ENCODE peak calls at places on chromosomes 6 and 20, in four cellular contexts. One of them, this sample, is unnamed.

GRCh38 chr6:37695273-37695672 is 2.4 kb downstream of the MDGA1 start:
- DNase-seq in HepG2: no peak
- DNase-seq in K562: no peak
- DNase-seq in HCT116: no peak
- DNase-seq in this sample: no peak

GRCh38 chr6:6684365-6684833 is 95.9 kb downstream of the LY86 start:
- DNase-seq in HepG2: no peak
- DNase-seq in K562: peak; percentile 78
- DNase-seq in HCT116: no peak
- DNase-seq in this sample: no peak

GRCh38 chr6:2915150-2915549 is 12.0 kb upstream of the SERPINB9 start:
- DNase-seq in HepG2: no peak
- DNase-seq in K562: no peak
- DNase-seq in HCT116: no peak
- DNase-seq in this sample: no peak

GRCh38 chr6:158460602-158461092 is 99.2 kb upstream of the TMEM181 start:
- DNase-seq in HepG2: no peak
- DNase-seq in K562: no peak
- DNase-seq in HCT116: no peak
- DNase-seq in this sample: no peak

GRCh38 chr6:106381871-106382270 is 21.4 kb downstream of the CRYBG1 start:
- DNase-seq in HepG2: no peak
- DNase-seq in K562: no peak
- DNase-seq in HCT116: no peak
- DNase-seq in this sample: no peak

GRCh38 chr20:50670126-50670862 is 21.0 kb downstream of the RIPOR3 start:
- DNase-seq in HepG2: peak; percentile 89
- DNase-seq in K562: no peak
- DNase-seq in HCT116: no peak
- DNase-seq in this sample: no peak

GRCh38 chr6:21157186-21157929 is 436.2 kb upstream of the SOX4 start:
- DNase-seq in HepG2: no peak
- DNase-seq in K562: no peak
- DNase-seq in HCT116: no peak
- DNase-seq in this sample: peak; percentile 19

GRCh38 chr20:25309395-25310267 is 61.7 kb downstream of the PYGB start:
- DNase-seq in HepG2: peak; percentile 82
- DNase-seq in K562: peak; percentile 51
- DNase-seq in HCT116: peak; percentile 65
- DNase-seq in this sample: peak; percentile 82

GRCh38 chr6:140046030-140046632 is 671.7 kb upstream of the CITED2 start:
- DNase-seq in HepG2: no peak
- DNase-seq in K562: no peak
- DNase-seq in HCT116: no peak
- DNase-seq in this sample: no peak

GRCh38 chr6:135002229-135002844 is 52.3 kb downstream of the HBS1L start:
- DNase-seq in HepG2: peak; percentile 12
- DNase-seq in K562: peak; percentile 19
- DNase-seq in HCT116: peak; percentile 4
- DNase-seq in this sample: peak; percentile 22
- TF ChIP-seq ELF1 in HepG2: no peak
- TF ChIP-seq ELF1 in K562: no peak
- TF ChIP-seq ELF1 in HCT116: no peak
- TF ChIP-seq ELF1 in this sample: no peak

DNA sequence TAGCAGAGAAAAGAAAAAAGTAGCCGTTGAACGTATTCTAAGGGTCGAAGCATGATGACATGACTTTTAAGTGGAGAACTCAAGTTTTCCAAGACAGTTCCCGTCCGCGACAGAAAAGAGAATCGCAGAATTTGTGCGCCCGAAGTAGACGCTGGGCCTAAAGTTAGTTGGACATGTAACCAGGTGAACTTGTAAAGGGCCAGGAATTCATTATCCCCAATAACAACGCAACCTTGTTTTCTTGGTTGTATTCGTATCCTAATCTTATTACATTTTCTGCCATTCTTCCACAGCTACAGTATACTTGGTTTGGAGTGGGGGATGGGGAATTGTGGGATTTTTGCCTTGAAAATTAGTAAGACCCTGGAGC is 925 bp downstream of the ITCH start:
- DNase-seq in HepG2: no peak
- DNase-seq in K562: no peak
- DNase-seq in HCT116: no peak
- DNase-seq in this sample: no peak
- TF ChIP-seq ELF1 in HepG2: no peak
- TF ChIP-seq ELF1 in K562: no peak
- TF ChIP-seq ELF1 in HCT116: no peak
- TF ChIP-seq ELF1 in this sample: no peak

GRCh38 chr6:111800468-111800760 is 72.8 kb downstream of the FYN start:
- DNase-seq in HepG2: no peak
- DNase-seq in K562: no peak
- DNase-seq in HCT116: no peak
- DNase-seq in this sample: no peak
- TF ChIP-seq ELF1 in HepG2: no peak
- TF ChIP-seq ELF1 in K562: no peak
- TF ChIP-seq ELF1 in HCT116: no peak
- TF ChIP-seq ELF1 in this sample: no peak

DNA sequence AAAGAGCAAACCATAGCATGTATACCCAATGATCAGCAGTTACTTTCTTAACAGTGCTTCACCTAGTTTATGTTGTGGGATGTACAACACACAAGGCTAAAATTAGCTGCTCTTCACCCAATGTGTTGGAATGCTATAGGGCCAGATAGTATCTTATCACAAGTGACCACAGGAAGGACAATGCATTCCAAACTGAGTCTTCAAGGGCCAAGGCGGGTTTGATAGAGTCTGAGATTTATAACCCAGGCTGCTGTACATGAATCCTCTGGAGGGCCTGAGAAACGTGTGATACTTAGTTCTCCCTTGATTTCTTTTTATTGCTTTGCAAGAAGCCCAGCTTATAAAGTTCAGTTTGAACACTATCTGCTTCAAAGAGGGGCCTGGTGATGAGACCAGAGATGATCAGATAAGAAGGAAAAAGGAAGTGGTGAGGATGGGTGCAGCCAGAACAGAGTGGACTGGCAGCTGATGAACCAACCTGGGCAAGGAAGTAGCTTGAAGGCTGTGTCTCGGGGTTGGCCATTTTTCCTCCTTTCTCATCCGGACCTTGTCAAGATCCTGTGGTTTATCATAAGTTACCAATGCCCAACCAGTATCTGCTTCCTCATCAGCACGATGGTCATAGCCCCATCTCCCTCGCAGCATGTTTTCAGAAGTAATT is 62.2 kb upstream of the BMP2 start:
- DNase-seq in HepG2: no peak
- DNase-seq in K562: no peak
- DNase-seq in HCT116: no peak
- DNase-seq in this sample: no peak
- TF ChIP-seq ELF1 in HepG2: no peak
- TF ChIP-seq ELF1 in K562: no peak
- TF ChIP-seq ELF1 in HCT116: no peak
- TF ChIP-seq ELF1 in this sample: no peak

GRCh38 chr6:29912840-29913239 is 29.5 kb upstream of the HLA-A start:
- DNase-seq in HepG2: no peak
- DNase-seq in K562: no peak
- DNase-seq in HCT116: no peak
- DNase-seq in this sample: no peak
- TF ChIP-seq ELF1 in HepG2: no peak
- TF ChIP-seq ELF1 in K562: no peak
- TF ChIP-seq ELF1 in HCT116: no peak
- TF ChIP-seq ELF1 in this sample: no peak

GRCh38 chr20:38143238-38143645 is 21.8 kb downstream of the TGM2 start:
- DNase-seq in HepG2: peak; percentile 99
- DNase-seq in K562: peak; percentile 44
- DNase-seq in HCT116: no peak
- DNase-seq in this sample: peak; percentile 55

GRCh38 chr20:38145094-38146075 is 19.7 kb downstream of the TGM2 start:
- DNase-seq in HepG2: peak; percentile 45
- DNase-seq in K562: no peak
- DNase-seq in HCT116: no peak
- DNase-seq in this sample: no peak

GRCh38 chr20:38141889-38142494 is 23.1 kb downstream of the TGM2 start:
- DNase-seq in HepG2: no peak
- DNase-seq in K562: no peak
- DNase-seq in HCT116: no peak
- DNase-seq in this sample: no peak

GRCh38 chr20:38144608-38145093 is 20.4 kb downstream of the TGM2 start:
- DNase-seq in HepG2: no peak
- DNase-seq in K562: no peak
- DNase-seq in HCT116: no peak
- DNase-seq in this sample: no peak

DNA sequence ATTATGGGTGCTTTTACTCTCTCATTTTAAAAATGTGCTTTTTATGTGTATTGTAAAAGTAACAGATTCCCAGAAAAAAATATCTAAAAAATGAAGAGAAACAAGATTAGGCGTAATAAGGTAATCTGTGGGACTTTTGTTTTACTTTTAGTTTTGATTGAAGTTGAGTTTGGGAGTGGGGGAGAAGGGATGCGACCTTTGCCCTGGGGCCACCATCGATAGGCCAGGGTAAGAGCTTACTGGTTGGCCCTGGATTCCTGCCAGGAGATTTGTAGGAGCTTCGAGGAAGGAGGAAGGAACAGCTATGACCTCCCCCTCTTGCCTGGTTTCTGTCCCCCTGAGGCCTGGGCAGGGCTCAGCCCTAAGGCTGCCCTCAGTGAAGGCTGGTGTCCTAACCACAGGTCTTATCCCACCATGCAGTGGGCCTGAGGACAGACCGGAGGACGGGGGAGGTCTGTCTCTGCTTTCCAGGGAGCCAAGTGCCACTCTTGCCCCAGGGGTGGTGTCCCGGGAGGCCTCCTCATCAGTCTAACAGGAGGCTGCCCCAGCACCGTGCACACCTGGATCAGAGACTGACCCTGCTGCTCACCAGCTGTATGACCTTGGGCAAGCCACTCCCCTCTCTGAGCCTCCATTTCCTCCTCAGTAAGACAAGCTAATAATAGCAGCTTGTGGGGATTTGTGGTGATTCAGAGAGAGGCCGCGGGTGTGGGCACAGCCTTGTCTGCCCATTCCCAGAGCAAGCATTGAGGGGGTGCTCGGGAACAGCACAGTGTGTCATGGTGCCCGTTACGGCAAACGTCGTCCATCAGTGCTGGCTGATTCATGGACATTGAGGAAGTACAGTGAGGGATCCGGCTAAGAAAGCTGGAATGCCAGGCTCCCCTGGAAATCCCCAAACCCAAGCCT is 21.2 kb downstream of the TGM2 start:
- DNase-seq in HepG2: peak; percentile 91
- DNase-seq in K562: peak; percentile 58
- DNase-seq in HCT116: no peak
- DNase-seq in this sample: peak; percentile 46
- TF ChIP-seq ELF1 in HepG2: peak; percentile 61
- TF ChIP-seq ELF1 in K562: no peak
- TF ChIP-seq ELF1 in HCT116: no peak
- TF ChIP-seq ELF1 in this sample: peak; percentile 52

GRCh38 chr6:53510751-53511150 is 34.1 kb downstream of the GCLC start:
- DNase-seq in HepG2: no peak
- DNase-seq in K562: no peak
- DNase-seq in HCT116: no peak
- DNase-seq in this sample: no peak
- TF ChIP-seq ELF1 in HepG2: no peak
- TF ChIP-seq ELF1 in K562: no peak
- TF ChIP-seq ELF1 in HCT116: no peak
- TF ChIP-seq ELF1 in this sample: no peak

GRCh38 chr6:142861711-142862110 is 83.3 kb downstream of the HIVEP2 start:
- DNase-seq in HepG2: no peak
- DNase-seq in K562: no peak
- DNase-seq in HCT116: no peak
- DNase-seq in this sample: peak; percentile 28
- TF ChIP-seq ELF1 in HepG2: no peak
- TF ChIP-seq ELF1 in K562: no peak
- TF ChIP-seq ELF1 in HCT116: no peak
- TF ChIP-seq ELF1 in this sample: no peak

DNA sequence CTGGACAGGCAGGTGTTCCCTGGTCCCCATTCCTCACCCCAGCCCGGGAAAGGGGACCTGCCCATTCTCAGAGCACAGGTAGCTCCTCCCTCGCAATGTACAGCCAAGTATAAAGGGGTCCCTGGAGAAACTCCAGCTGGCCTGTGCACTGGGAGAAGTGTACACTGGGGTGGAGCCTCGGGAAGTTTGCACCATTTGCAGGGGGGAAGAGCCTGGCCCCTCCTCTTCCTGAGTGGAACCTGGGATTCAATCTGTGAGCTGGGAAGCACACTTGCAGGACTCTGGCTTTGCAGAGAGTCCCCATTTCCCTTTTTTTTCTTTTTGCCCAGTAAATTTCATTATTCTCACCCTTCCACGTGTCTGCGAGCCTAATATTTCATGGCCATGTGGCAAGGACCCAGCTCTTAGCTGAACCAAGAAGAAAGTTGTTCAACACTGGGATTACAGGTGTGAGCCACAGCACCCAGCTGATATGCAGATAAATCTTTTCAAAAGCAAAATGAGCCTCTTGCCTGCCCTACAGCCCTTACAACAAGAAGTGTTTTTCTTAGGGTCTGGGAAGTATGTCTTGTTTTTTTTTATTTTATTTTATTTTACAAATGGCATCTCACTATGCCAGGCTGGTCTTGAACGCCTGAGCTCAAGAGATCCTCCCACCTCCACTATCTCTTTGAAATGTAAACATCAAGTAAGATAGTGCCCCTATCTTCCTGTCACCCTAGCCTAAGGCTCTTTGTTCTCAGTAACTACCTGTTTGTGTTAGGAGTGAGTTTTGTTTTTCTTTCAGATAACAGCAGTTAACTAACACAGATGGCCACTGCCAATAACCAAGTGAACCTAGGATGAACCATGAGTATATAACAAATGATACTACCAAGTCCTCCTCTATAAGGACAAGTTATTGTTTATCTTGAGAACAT is 9.3 kb upstream of the RNGTT start:
- DNase-seq in HepG2: peak; percentile 88
- DNase-seq in K562: no peak
- DNase-seq in HCT116: no peak
- DNase-seq in this sample: no peak
- TF ChIP-seq ELF1 in HepG2: peak; percentile 21
- TF ChIP-seq ELF1 in K562: no peak
- TF ChIP-seq ELF1 in HCT116: no peak
- TF ChIP-seq ELF1 in this sample: no peak

GRCh38 chr6:111721677-111722219 is 116.1 kb upstream of the TRAF3IP2 start:
- DNase-seq in HepG2: peak; percentile 24
- DNase-seq in K562: peak; percentile 64
- DNase-seq in HCT116: peak; percentile 13
- DNase-seq in this sample: peak; percentile 43
- TF ChIP-seq ELF1 in HepG2: no peak
- TF ChIP-seq ELF1 in K562: no peak
- TF ChIP-seq ELF1 in HCT116: no peak
- TF ChIP-seq ELF1 in this sample: no peak

This sample was measured in SK-N-SH.